ENCODE peak calls at places on chromosomes 12 and 14, in six cellular contexts. V is IMR-90, F is H9, H is neuronal stem cell, Q is trophoblast cell, R is H1. E is an unnamed sample.

GRCh38 chr12:53623526-53623925 is 2.7 kb downstream of the ATF7 start:
- DNase-seq in V (peak; percentile 66), F (no peak), H (no peak), Q (no peak), R (no peak), E (peak; percentile 59)

GRCh38 chr14:53109028-53109687 is 44.0 kb downstream of the DDHD1 start:
- DNase-seq in V (no peak), F (no peak), H (no peak), Q (no peak), R (no peak), E (peak; percentile 38)

GRCh38 chr12:19121449-19122018 is 8.0 kb upstream of the PLEKHA5 start:
- DNase-seq in V (peak; percentile 45), F (no peak), H (no peak), Q (no peak), R (no peak), E (no peak)

GRCh38 chr12:26133508-26133907 is 8.7 kb upstream of the BHLHE41 start:
- DNase-seq in V (no peak), F (no peak), H (no peak), Q (no peak), R (no peak), E (no peak)

GRCh38 chr14:51395361-51395849 is 155.4 kb downstream of the TMX1 start:
- DNase-seq in V (peak; percentile 89), F (peak; percentile 38), H (no peak), Q (no peak), R (peak; percentile 54), E (peak; percentile 83)

GRCh38 chr12:116381744-116382455 is 104.4 kb upstream of the MED13L start:
- DNase-seq in V (peak; percentile 98), F (peak; percentile 73), H (peak; percentile 82), Q (peak; percentile 41), R (peak; percentile 65), E (peak; percentile 95)

GRCh38 chr12:21659383-21659782 is 1.7 kb upstream of the LDHB start:
- DNase-seq in V (no peak), F (no peak), H (no peak), Q (no peak), R (no peak), E (no peak)

GRCh38 chr12:2892246-2892645 is 1.6 kb downstream of the TULP3 start:
- DNase-seq in V (no peak), F (no peak), H (no peak), Q (no peak), R (no peak), E (no peak)

GRCh38 chr12:131386167-131386521 is 324.7 kb upstream of the SFSWAP start:
- DNase-seq in V (no peak), F (no peak), H (no peak), Q (no peak), R (no peak), E (no peak)

GRCh38 chr12:120007272-120007671 is 18.2 kb downstream of the BICDL1 start:
- DNase-seq in V (no peak), F (no peak), H (no peak), Q (no peak), R (no peak), E (no peak)

GRCh38 chr14:32307881-32308582 is 21.1 kb upstream of the AKAP6 start:
- DNase-seq in V (no peak), F (no peak), H (no peak), Q (no peak), R (no peak), E (no peak)

GRCh38 chr14:25006961-25007795 is 42.8 kb downstream of the STXBP6 start:
- DNase-seq in V (peak; percentile 95), F (no peak), H (no peak), Q (peak; percentile 29), R (no peak), E (peak; percentile 93)

GRCh38 chr14:47917344-47917954 is 242.0 kb upstream of the MDGA2 start:
- DNase-seq in V (peak; percentile 13), F (peak; percentile 29), H (peak; percentile 17), Q (no peak), R (peak; percentile 56), E (peak; percentile 61)

GRCh38 chr12:97784904-97785303 is 322.3 kb downstream of the RMST start:
- DNase-seq in V (no peak), F (no peak), H (no peak), Q (no peak), R (no peak), E (no peak)

GRCh38 chr12:3214508-3215365 is 137.6 kb downstream of the TSPAN9 start:
- DNase-seq in V (no peak), F (peak; percentile 76), H (no peak), Q (no peak), R (no peak), E (no peak)

GRCh38 chr14:96069421-96069820 is 30.3 kb downstream of the C14orf132 start:
- DNase-seq in V (no peak), F (no peak), H (no peak), Q (no peak), R (no peak), E (no peak)

GRCh38 chr14:96067985-96068930 is 29.1 kb downstream of the C14orf132 start:
- DNase-seq in V (no peak), F (no peak), H (no peak), Q (no peak), R (no peak), E (no peak)

GRCh38 chr14:96072746-96073145 is 33.6 kb downstream of the C14orf132 start:
- DNase-seq in V (no peak), F (no peak), H (no peak), Q (no peak), R (no peak), E (no peak)

GRCh38 chr14:96071561-96071960 is 32.4 kb downstream of the C14orf132 start:
- DNase-seq in V (no peak), F (peak; percentile 20), H (no peak), Q (no peak), R (no peak), E (no peak)

DNA sequence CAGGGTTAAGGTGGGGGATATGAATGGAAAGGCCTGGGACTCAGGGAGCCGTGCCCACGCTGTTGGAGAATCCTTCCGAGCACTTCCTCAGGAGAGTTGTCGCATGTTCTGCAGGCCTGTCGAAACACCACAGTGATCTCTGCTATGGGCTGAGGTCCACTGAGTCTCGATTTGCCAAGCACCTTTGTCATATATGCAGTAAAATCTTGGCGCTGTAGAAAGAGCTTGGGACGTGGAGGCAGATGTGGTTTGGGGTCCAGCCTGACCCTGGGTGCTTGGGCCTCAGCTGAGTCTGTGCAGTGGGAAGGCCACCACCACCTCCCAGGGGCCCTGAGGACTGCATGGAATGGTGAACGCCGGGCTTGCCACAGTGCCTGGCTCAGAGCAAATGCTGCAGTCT is 32.9 kb downstream of the C14orf132 start:
- DNase-seq in V (no peak), F (peak; percentile 12), H (no peak), Q (no peak), R (no peak), E (no peak)
- H3K9me3 ChIP-seq in V (no peaks in the 10 kb centered on the region), F (no peaks in the 10 kb centered on the region), H (no peaks in the 10 kb centered on the region), Q (no peaks in the 10 kb centered on the region), R (no peaks in the 10 kb centered on the region), E (no peaks in the 10 kb centered on the region)

GRCh38 chr14:54565236-54566151 is 1.4 kb upstream of the SAMD4A start:
- DNase-seq in V (peak; percentile 90), F (peak; percentile 88), H (peak; percentile 80), Q (peak; percentile 96), R (peak; percentile 86), E (peak; percentile 93)

GRCh38 chr14:54566152-54566409 is 847 bp upstream of the SAMD4A start:
- DNase-seq in V (no peak), F (no peak), H (no peak), Q (no peak), R (peak; percentile 68), E (no peak)

GRCh38 chr14:54567634-54568561 is 970 bp downstream of the SAMD4A start:
- DNase-seq in V (no peak), F (peak; percentile 71), H (peak; percentile 44), Q (peak; percentile 64), R (peak; percentile 77), E (peak; percentile 70)

GRCh38 chr14:54566410-54567223 is at the start of gene SAMD4A:
- DNase-seq in V (peak; percentile 86), F (peak; percentile 74), H (peak; percentile 74), Q (peak; percentile 62), R (peak; percentile 75), E (peak; percentile 91)

GRCh38 chr14:54567224-54567633 is 301 bp downstream of the SAMD4A start:
- DNase-seq in V (no peak), F (peak; percentile 62), H (peak; percentile 33), Q (no peak), R (peak; percentile 74), E (peak; percentile 66)
- H3K4ac ChIP-seq in V (peak overlapping the region; percentile 89), F (no peak overlapping the region), H (no peak overlapping the region), Q (peak overlapping the region; percentile 57), R (no peak overlapping the region), E (no peak overlapping the region)

DNA sequence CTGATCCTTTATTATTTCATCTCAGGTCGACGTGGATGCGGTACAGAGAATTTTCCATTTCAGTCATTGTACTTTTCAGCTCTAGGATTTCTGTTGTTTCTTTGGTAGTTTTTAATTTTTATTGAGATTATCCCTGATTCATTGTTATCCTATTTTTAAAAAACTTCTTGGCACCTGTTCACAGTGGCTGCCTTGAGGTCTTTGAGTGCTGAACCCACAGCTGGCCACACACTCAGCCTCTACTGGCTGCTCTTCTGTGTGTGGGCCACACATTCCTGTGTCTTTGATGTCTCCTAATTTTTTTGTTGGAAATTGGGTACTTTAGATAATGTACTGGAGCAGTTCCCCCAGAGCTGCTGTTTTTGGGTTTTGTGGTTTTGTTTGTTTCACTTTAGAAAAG is 37.7 kb upstream of the ASPG start:
- DNase-seq in V (no peak), F (no peak), H (no peak), Q (no peak), R (no peak), E (no peak)
- H4K91ac ChIP-seq in V (no peak overlapping the region), F (no peak overlapping the region), H (no peak overlapping the region), Q (no peak overlapping the region), R (no peak overlapping the region), E (no peak overlapping the region)

GRCh38 chr12:34394211-34395055 is 372.1 kb downstream of the ALG10 start:
- DNase-seq in V (no peak), F (peak; percentile 7), H (no peak), Q (no peak), R (peak; percentile 0), E (no peak)
- H3K9me3 ChIP-seq in V (peaks cover 61% of the 10 kb centered on the region), F (peaks cover 97% of the 10 kb centered on the region), H (peaks cover 94% of the 10 kb centered on the region), Q (peaks cover 98% of the 10 kb centered on the region), R (peaks cover 100% of the 10 kb centered on the region), E (no peaks in the 10 kb centered on the region)

GRCh38 chr14:105490318-105490571 is 801 bp upstream of the TEDC1 start:
- DNase-seq in V (no peak), F (no peak), H (no peak), Q (no peak), R (no peak), E (no peak)
- H3K4ac ChIP-seq in V (peak overlapping the region; percentile 7), F (no peak overlapping the region), H (peak overlapping the region; percentile 37), Q (peak overlapping the region; percentile 41), R (no peak overlapping the region), E (peak overlapping the region; percentile 35)

DNA sequence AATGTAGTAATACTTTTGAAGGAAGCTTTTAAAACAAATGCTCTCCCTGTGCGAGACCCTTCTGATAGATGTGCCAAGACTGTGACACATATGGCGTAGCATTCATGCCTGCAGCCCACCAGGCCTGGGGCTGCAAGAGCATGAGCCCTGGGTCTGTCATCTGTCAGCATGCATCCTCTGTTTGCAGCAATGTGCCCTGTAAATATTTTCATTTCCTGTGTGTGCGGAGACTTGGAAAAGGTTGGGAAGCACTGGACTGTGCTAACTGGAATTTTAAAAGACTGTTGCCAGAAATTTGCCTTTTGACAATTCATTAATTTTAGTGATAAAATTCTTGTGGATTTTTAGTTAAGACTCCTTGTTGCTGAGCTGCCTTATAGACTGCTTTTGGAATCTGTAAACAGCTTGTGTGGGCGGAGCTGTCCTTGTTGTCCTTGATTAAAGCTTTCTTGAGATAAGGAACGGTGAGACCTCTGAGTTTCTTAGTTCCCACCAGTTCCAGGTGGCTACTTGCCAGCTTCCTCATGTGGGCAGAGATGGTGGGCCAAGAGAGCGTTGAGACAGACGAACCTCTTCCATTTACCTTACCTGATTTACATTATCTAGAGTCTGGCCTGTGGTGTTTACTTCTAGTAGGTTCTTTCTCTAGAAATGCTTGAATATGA is 23.4 kb downstream of the MARK3 start:
- DNase-seq in V (peak; percentile 13), F (no peak), H (no peak), Q (no peak), R (no peak), E (peak; percentile 26)
- H4K91ac ChIP-seq in V (no peak overlapping the region), F (no peak overlapping the region), H (no peak overlapping the region), Q (no peak overlapping the region), R (no peak overlapping the region), E (no peak overlapping the region)

E was measured in mesenchymal stem cell.